ENCODE peak calls at places on chromosomes 4 and X, in six cellular contexts. O, N, E, D, W and V are unnamed samples.

GRCh38 chrX:618761-619450 is 11.7 kb upstream of the SHOX start:
- DNase-seq in O (no peak), N (no peak), E (no peak), D (no peak), W (peak), V (no peak)

GRCh38 chr4:9691221-9692065 is 90.0 kb upstream of the DRD5 start:
- DNase-seq in O (peak), N (peak), E (peak), D (peak), W (peak), V (peak)

GRCh38 chr4:52837716-52838558 is 24.2 kb upstream of the RASL11B start:
- DNase-seq in O (no peak), N (no peak), E (no peak), D (no peak), W (no peak), V (no peak)

GRCh38 chr4:168557658-168558057 is 60.8 kb downstream of the PALLD start:
- DNase-seq in O (no peak), N (no peak), E (no peak), D (no peak), W (no peak), V (no peak)

GRCh38 chr4:128787509-128788311 is 21.8 kb upstream of the JADE1 start:
- DNase-seq in O (no peak), N (no peak), E (no peak), D (no peak), W (no peak), V (no peak)

GRCh38 chr4:56656346-56656643 is 24.8 kb downstream of the HOPX start:
- DNase-seq in O (no peak), N (no peak), E (no peak), D (no peak), W (peak), V (no peak)

GRCh38 chr4:26183017-26183416 is 137.8 kb upstream of the RBPJ start:
- DNase-seq in O (no peak), N (no peak), E (no peak), D (no peak), W (no peak), V (no peak)

GRCh38 chr4:113586072-113586471 is 175.5 kb downstream of the CAMK2D start:
- DNase-seq in O (no peak), N (no peak), E (no peak), D (no peak), W (no peak), V (no peak)

GRCh38 chr4:186030795-186031194 is 38.2 kb upstream of the TLR3 start:
- DNase-seq in O (no peak), N (no peak), E (no peak), D (no peak), W (no peak), V (no peak)

GRCh38 chr4:80058740-80059139 is 14.3 kb downstream of the ANTXR2 start:
- DNase-seq in O (no peak), N (no peak), E (no peak), D (no peak), W (no peak), V (no peak)

GRCh38 chr4:146222313-146222712 is 8.0 kb downstream of the REELD1 start:
- DNase-seq in O (no peak), N (no peak), E (no peak), D (no peak), W (no peak), V (no peak)

GRCh38 chr4:181909368-181909767 is 333.8 kb upstream of the TENM3 start:
- DNase-seq in O (no peak), N (no peak), E (no peak), D (no peak), W (no peak), V (peak)

GRCh38 chrX:10110316-10110932 is 46.4 kb upstream of the CLCN4 start:
- DNase-seq in O (no peak), N (no peak), E (no peak), D (no peak), W (no peak), V (no peak)

GRCh38 chrX:10104958-10105658 is 51.7 kb upstream of the CLCN4 start:
- DNase-seq in O (no peak), N (no peak), E (no peak), D (no peak), W (no peak), V (no peak)

GRCh38 chrX:10109695-10110094 is 47.1 kb upstream of the CLCN4 start:
- DNase-seq in O (peak), N (no peak), E (no peak), D (no peak), W (no peak), V (peak)

GRCh38 chrX:10108288-10108687 is 48.5 kb upstream of the CLCN4 start:
- DNase-seq in O (no peak), N (no peak), E (no peak), D (no peak), W (no peak), V (no peak)

DNA sequence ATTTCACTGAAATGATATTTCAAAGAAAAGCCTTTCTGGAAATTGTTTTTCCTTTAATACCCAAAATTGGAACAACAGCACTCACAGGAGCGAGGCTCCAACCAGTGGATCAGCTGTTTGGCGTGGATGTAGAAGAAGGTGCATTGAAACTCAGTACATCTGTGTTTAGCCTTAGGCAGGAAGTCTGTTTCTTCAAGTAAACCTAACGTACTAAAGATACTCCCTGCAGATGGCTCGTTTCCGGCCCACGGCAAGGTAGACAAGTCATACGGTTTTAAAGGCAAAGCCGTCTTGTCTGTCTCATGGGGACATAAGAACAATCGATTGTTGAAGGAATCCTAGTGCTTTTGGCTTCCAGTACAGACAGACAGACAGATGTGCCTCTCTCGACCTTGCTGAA is 50.0 kb upstream of the CLCN4 start:
- DNase-seq in O (no peak), N (no peak), E (no peak), D (no peak), W (no peak), V (no peak)
- H3K27ac ChIP-seq in O (no peak), N (no peak), E (no peak), D (no peak), W (no peak), V (no peak)

DNA sequence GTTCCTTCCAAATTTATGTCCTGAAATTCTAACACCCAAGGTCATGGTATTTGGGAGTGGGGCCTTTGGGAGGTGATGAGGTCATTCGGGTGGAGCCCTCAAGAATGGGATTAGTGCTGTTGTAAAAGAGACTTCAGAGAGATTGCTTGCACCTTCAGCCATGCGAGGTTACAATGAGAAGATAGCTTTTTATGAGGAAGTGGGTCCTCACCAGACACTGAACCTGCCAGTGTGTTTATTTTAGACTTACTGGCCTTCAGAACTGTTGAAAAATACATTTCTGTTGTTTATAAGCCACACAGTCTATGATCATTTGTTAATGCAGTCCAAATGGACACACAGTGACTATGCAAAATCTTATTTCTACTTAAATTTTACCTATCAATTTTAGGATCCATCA is 161.0 kb upstream of the GPRIN3 start:
- DNase-seq in O (no peak), N (no peak), E (no peak), D (no peak), W (no peak), V (no peak)
- H3K27ac ChIP-seq in O (no peak), N (no peak), E (no peak), D (no peak), W (no peak), V (no peak)

DNA sequence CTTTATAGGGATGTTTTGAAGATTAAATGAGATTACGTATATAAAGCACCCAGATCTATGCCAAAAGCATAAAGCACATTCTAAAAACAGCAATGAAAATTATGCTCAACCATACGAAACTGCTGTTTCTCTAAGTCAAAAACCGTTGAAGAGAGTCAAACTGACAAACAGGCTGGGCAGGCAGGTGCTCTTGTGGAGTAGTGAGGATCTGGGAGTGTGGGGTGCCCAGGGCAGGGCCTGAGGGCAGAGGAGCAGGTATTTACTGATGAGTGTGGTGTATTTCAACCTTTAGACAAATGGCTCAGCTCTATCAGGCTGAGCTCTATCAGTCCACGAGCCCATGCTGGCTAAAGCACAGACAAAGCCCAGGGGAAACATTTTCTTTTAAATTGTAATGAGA is 40.4 kb downstream of the RELL1 start:
- DNase-seq in O (no peak), N (no peak), E (no peak), D (no peak), W (no peak), V (no peak)
- H3K27ac ChIP-seq in O (no peak), N (no peak), E (no peak), D (no peak), W (no peak), V (no peak)

GRCh38 chr4:121950680-121951569 is 935 bp downstream of the TRPC3 start:
- DNase-seq in O (no peak), N (no peak), E (no peak), D (peak), W (peak), V (no peak)
- H3K27ac ChIP-seq in O (no peak), N (no peak), E (peak), D (peak), W (no peak), V (no peak)

DNA sequence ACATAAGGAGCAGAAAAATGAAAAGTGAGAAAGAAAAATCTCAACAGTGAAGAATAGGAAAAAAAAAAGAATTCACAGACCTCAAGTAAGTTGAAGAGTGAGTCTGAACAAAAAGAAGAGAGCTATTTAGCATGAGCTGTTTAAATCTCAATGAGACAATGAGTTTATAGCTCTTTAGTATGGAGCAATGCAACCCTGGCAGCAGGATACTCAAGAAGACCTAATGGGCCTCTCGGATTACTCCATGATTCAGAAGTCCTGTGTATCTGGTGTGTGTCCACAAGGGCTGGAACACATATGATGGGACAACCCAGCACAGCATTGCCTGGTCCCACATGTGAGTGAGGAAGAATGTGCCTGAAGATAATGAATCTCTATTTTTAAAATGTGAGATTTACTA is 563.1 kb upstream of the INTU start:
- DNase-seq in O (no peak), N (no peak), E (no peak), D (no peak), W (peak), V (no peak)
- H3K27ac ChIP-seq in O (no peak), N (no peak), E (no peak), D (no peak), W (no peak), V (no peak)

GRCh38 chr4:6591305-6591704 is 16.3 kb downstream of the MAN2B2 start:
- DNase-seq in O (no peak), N (no peak), E (no peak), D (no peak), W (no peak), V (no peak)
- H3K27ac ChIP-seq in O (no peak), N (no peak), E (no peak), D (no peak), W (no peak), V (no peak)